ENCODE peak calls at places on chromosomes 3 and 15, in five cellular contexts. V, D, N, T and U are unnamed samples. For H3K4me1, the result is how much of the 10 kb centered on the place peaks cover.

GRCh38 chr15:89916660-89917059 is 3.9 kb upstream of the ARPIN start:
- DNase-seq in T (no peak), N (no peak), D (no peak), V (no peak), U (no peak)

GRCh38 chr3:45610129-45610528 is 15.6 kb downstream of the LIMD1 start:
- DNase-seq in T (no peak), V (no peak), D (no peak), N (no peak), U (no peak)

GRCh38 chr3:134291300-134292254 is 40.9 kb upstream of the RYK start:
- DNase-seq in T (no peak), N (peak), V (no peak), D (no peak), U (no peak)

GRCh38 chr3:156449712-156450574 is 105.0 kb downstream of the SSR3 start:
- DNase-seq in N (no peak), T (peak), V (peak), D (no peak), U (peak)

GRCh38 chr3:11601446-11602241 is 42.1 kb downstream of the VGLL4 start:
- DNase-seq in V (no peak), D (peak), T (peak), N (no peak), U (no peak)

GRCh38 chr15:26260517-26261133 is 397.5 kb upstream of the ATP10A start:
- DNase-seq in T (peak), N (peak), D (no peak), V (peak), U (no peak)

GRCh38 chr3:73600293-73600938 is 24.3 kb downstream of the PDZRN3 start:
- DNase-seq in T (no peak), D (no peak), N (no peak), V (no peak), U (no peak)

GRCh38 chr15:50163719-50164410 is 18.1 kb upstream of the SLC27A2 start:
- DNase-seq in V (no peak), N (no peak), T (no peak), D (no peak), U (no peak)

GRCh38 chr3:49882182-49882581 is 12.5 kb upstream of the CAMKV start:
- DNase-seq in N (no peak), T (no peak), V (no peak), D (no peak), U (no peak)
- TF ChIP-seq SRF in N (no peak), T (no peak), V (no peak), D (no peak), U (no peak)

GRCh38 chr3:32422943-32423342 is 31.3 kb downstream of the CMTM7 start:
- DNase-seq in D (no peak), T (no peak), V (no peak), N (no peak), U (no peak)
- H3K4me1 ChIP-seq in D (under half), T (under half), V (half or more), N (under half), U (half or more)

GRCh38 chr3:162390891-162391290 is 894.3 kb downstream of the OTOL1 start:
- DNase-seq in T (no peak), D (no peak), N (no peak), V (no peak), U (peak)
- TF ChIP-seq YY1 in T (no peak), D (no peak), N (no peak), V (no peak), U (no peak)

DNA sequence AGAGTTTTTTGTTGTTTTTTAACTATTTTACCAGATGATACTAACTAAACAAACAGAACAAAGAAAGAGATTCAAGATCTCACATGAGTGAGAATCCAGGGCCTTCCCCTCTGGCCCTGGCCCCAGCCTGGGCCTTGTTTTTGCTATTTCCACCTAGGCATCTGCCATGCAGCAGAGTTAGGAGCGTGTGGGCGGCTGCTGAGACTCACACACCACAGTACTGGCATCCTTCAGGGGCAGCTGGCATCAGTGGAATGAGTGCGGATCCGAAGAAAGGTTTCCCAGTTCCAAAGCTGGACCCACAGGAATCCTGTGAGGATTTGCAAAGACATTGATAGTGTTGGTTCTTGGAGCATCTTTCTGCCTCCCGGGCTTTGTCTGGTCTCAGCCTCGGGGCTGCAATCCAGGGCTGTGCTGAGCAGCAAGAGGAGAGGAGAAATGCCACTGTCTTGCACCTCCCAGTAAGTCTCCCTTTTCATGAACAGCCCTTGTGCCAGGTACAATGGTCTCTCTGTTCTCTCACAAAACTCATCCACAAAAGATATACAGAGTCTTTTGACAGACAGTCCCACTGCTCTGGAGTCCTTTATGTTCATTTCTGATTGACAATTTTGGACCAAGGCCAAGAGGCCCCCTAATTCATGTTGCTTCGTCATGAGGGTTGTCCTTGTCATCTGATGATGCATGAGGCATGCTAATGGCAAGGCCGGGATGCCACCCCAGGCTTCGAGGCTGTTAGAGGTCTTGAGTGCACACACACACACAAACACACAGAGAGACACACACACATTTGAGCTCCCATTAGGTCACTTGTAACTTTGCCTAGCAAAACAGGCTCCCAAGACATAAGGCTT is 46.6 kb downstream of the APH1B start:
- DNase-seq in N (no peak), V (peak), T (no peak), D (no peak), U (no peak)
- TF ChIP-seq SRF in N (no peak), V (no peak), T (no peak), D (no peak), U (no peak)